ENCODE peak calls at places on chromosome 1, in five cellular contexts. One of them, this sample, is unnamed.

GRCh38 chr1:16149702-16150488 is 6.0 kb downstream of the EPHA2 start:
- DNase-seq in MV-4-11: no peak
- DNase-seq in stimulated activated CD4-positive, alpha-beta T cell treated with anti-CD3 and anti-CD28 coated beads, Interleukin-15, amount 100 ng/mL, for 1 hour: no peak
- DNase-seq in nephron progenitor cell: no peak
- DNase-seq in fibroblast of the conjunctiva: no peak
- DNase-seq in this sample: no peak

GRCh38 chr1:226983247-226983997 is 43.3 kb downstream of the COQ8A start:
- DNase-seq in MV-4-11: no peak
- DNase-seq in stimulated activated CD4-positive, alpha-beta T cell treated with anti-CD3 and anti-CD28 coated beads, Interleukin-15, amount 100 ng/mL, for 1 hour: no peak
- DNase-seq in nephron progenitor cell: no peak
- DNase-seq in fibroblast of the conjunctiva: no peak
- DNase-seq in this sample: no peak

GRCh38 chr1:239367417-239367816 is 19.0 kb upstream of the CHRM3 start:
- DNase-seq in fibroblast of the conjunctiva: no peak
- DNase-seq in nephron progenitor cell: no peak
- DNase-seq in stimulated activated CD4-positive, alpha-beta T cell treated with anti-CD3 and anti-CD28 coated beads, Interleukin-15, amount 100 ng/mL, for 1 hour: no peak
- DNase-seq in MV-4-11: peak
- DNase-seq in this sample: no peak

GRCh38 chr1:180981596-180982387 is 40.9 kb downstream of the STX6 start:
- DNase-seq in stimulated activated CD4-positive, alpha-beta T cell treated with anti-CD3 and anti-CD28 coated beads, Interleukin-15, amount 100 ng/mL, for 1 hour: no peak
- DNase-seq in fibroblast of the conjunctiva: no peak
- DNase-seq in MV-4-11: peak
- DNase-seq in nephron progenitor cell: no peak
- DNase-seq in this sample: no peak

GRCh38 chr1:13617108-13617507 is 33.5 kb downstream of the PDPN start:
- DNase-seq in MV-4-11: no peak
- DNase-seq in fibroblast of the conjunctiva: no peak
- DNase-seq in stimulated activated CD4-positive, alpha-beta T cell treated with anti-CD3 and anti-CD28 coated beads, Interleukin-15, amount 100 ng/mL, for 1 hour: no peak
- DNase-seq in nephron progenitor cell: no peak
- DNase-seq in this sample: no peak

GRCh38 chr1:228464487-228464983 is 22.6 kb upstream of the RNF187 start:
- DNase-seq in nephron progenitor cell: peak
- DNase-seq in stimulated activated CD4-positive, alpha-beta T cell treated with anti-CD3 and anti-CD28 coated beads, Interleukin-15, amount 100 ng/mL, for 1 hour: peak
- DNase-seq in MV-4-11: no peak
- DNase-seq in fibroblast of the conjunctiva: no peak
- DNase-seq in this sample: peak

GRCh38 chr1:156746716-156747631 is 4.5 kb downstream of the HDGF start:
- DNase-seq in stimulated activated CD4-positive, alpha-beta T cell treated with anti-CD3 and anti-CD28 coated beads, Interleukin-15, amount 100 ng/mL, for 1 hour: no peak
- DNase-seq in fibroblast of the conjunctiva: peak
- DNase-seq in nephron progenitor cell: peak
- DNase-seq in MV-4-11: peak
- DNase-seq in this sample: peak

GRCh38 chr1:43327549-43328292 is 9.9 kb upstream of the MPL start:
- DNase-seq in nephron progenitor cell: no peak
- DNase-seq in stimulated activated CD4-positive, alpha-beta T cell treated with anti-CD3 and anti-CD28 coated beads, Interleukin-15, amount 100 ng/mL, for 1 hour: no peak
- DNase-seq in fibroblast of the conjunctiva: peak
- DNase-seq in MV-4-11: no peak
- DNase-seq in this sample: peak

GRCh38 chr1:215507119-215507518 is 60.0 kb upstream of the KCTD3 start:
- DNase-seq in nephron progenitor cell: no peak
- DNase-seq in fibroblast of the conjunctiva: no peak
- DNase-seq in stimulated activated CD4-positive, alpha-beta T cell treated with anti-CD3 and anti-CD28 coated beads, Interleukin-15, amount 100 ng/mL, for 1 hour: no peak
- DNase-seq in MV-4-11: no peak
- DNase-seq in this sample: no peak

GRCh38 chr1:77060000-77060399 is 159.2 kb downstream of the PIGK start:
- DNase-seq in stimulated activated CD4-positive, alpha-beta T cell treated with anti-CD3 and anti-CD28 coated beads, Interleukin-15, amount 100 ng/mL, for 1 hour: no peak
- DNase-seq in MV-4-11: peak
- DNase-seq in nephron progenitor cell: no peak
- DNase-seq in fibroblast of the conjunctiva: no peak
- DNase-seq in this sample: no peak

This sample was measured in GM04504.